ENCODE peak calls at places on chromosome 15, in eight cellular contexts. S is brain microvascular endothelial cell; Y is CD8-positive, alpha-beta T cell; T is AG09309; E is nephron progenitor cell; M is heart left ventricle; D is BJ; I is B cell. N is an unnamed sample.

GRCh38 chr15:72760590-72761260 is 22.8 kb downstream of the ADPGK start:
- DNase-seq in S (no peak), Y (no peak), T (no peak), E (no peak), M (no peak), D (no peak), I (no peak), N (no peak)

GRCh38 chr15:45150481-45150880 is 20.7 kb downstream of the DUOX1 start:
- DNase-seq in S (no peak), Y (no peak), T (no peak), E (no peak), M (no peak), D (no peak), I (no peak), N (no peak)

GRCh38 chr15:32029862-32030781 is at the start of gene CHRNA7:
- DNase-seq in S (peak), Y (no peak), T (no peak), E (peak), M (peak), D (no peak), I (no peak), N (no peak)

GRCh38 chr15:25802285-25802830 is 60.8 kb downstream of the ATP10A start:
- DNase-seq in S (no peak), Y (no peak), T (no peak), E (no peak), M (no peak), D (no peak), I (no peak), N (no peak)

GRCh38 chr15:38111070-38111469 is 141.6 kb upstream of the SPRED1 start:
- DNase-seq in S (no peak), Y (no peak), T (no peak), E (no peak), M (no peak), D (no peak), I (no peak), N (no peak)

GRCh38 chr15:48644827-48645557 is 517 bp downstream of the FBN1 start:
- DNase-seq in S (no peak), Y (no peak), T (no peak), E (peak), M (peak), D (no peak), I (no peak), N (no peak)

GRCh38 chr15:85771781-85772445 is 22.8 kb downstream of the KLHL25 start:
- DNase-seq in S (no peak), Y (no peak), T (peak), E (no peak), M (no peak), D (no peak), I (no peak), N (peak)

GRCh38 chr15:65752151-65752700 is 39.9 kb downstream of the DENND4A start:
- DNase-seq in S (peak), Y (no peak), T (no peak), E (no peak), M (no peak), D (no peak), I (no peak), N (no peak)

GRCh38 chr15:85174521-85174920 is 192.9 kb downstream of the PDE8A start:
- DNase-seq in S (no peak), Y (no peak), T (no peak), E (no peak), M (no peak), D (no peak), I (no peak), N (no peak)

GRCh38 chr15:78540955-78541743 is 905 bp downstream of the PSMA4 start:
- DNase-seq in S (no peak), Y (no peak), T (no peak), E (no peak), M (no peak), D (no peak), I (no peak), N (no peak)

GRCh38 chr15:78035319-78035718 is 42.2 kb downstream of the TBC1D2B start:
- DNase-seq in S (no peak), Y (peak), T (no peak), E (no peak), M (peak), D (no peak), I (no peak), N (no peak)

GRCh38 chr15:42108189-42108588 is 13.8 kb upstream of the PLA2G4D start:
- DNase-seq in S (no peak), Y (no peak), T (no peak), E (no peak), M (no peak), D (no peak), I (no peak), N (no peak)

GRCh38 chr15:77497108-77497737 is 76.5 kb downstream of the HMG20A start:
- DNase-seq in S (peak), Y (no peak), T (peak), E (no peak), M (peak), D (no peak), I (no peak), N (peak)

GRCh38 chr15:39591141-39591895 is 10.4 kb downstream of the THBS1 start:
- DNase-seq in S (no peak), Y (no peak), T (peak), E (no peak), M (no peak), D (peak), I (no peak), N (peak)

GRCh38 chr15:52183562-52184173 is 7.5 kb downstream of the GNB5 start:
- DNase-seq in S (peak), Y (no peak), T (no peak), E (peak), M (no peak), D (no peak), I (no peak), N (no peak)
- TF ChIP-seq CTCF in S (peak), Y (peak), T (peak), E (peak), M (peak), D (peak), I (peak), N (peak)

DNA sequence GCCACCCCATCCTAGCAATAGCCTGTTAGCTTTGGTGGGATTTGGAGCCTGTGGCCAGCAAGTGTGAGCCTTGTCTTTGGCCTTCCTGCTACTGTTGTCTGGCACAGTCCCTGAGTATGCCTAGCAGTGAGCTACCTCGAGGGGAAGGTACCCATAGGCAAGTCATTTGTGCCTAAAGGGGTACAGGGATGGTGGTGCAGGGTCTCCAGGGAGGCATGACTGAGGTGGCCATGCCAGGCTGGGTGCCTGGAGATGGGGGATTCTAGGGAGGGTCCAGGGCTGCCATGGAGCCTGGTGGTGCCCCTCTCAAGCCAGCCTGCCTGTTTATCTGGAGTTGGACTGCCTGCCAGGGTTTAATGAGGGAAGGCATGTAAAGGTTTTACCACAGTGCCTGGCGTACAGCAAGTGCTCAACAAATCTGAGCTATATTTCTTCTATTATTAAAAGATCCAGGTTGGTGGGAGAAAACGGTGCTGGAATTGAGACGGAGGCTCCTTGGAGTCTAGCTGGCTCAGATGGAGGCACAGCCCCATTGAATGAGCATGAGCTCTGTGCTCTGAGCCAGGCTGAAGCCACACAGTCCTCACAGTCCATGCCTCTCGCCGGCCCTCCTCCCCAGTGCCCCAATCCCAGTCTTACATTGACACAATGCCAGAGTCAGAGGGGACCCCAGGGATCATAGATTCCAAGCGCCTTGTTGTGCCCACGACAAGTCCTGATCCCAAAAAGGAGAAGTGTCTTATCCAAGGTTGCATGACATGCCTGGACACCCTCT is 76.2 kb downstream of the CORO2B start:
- DNase-seq in S (no peak), Y (no peak), T (no peak), E (no peak), M (no peak), D (no peak), I (no peak), N (no peak)
- TF ChIP-seq CTCF in S (no peak), Y (no peak), T (no peak), E (no peak), M (no peak), D (no peak), I (no peak), N (no peak)

DNA sequence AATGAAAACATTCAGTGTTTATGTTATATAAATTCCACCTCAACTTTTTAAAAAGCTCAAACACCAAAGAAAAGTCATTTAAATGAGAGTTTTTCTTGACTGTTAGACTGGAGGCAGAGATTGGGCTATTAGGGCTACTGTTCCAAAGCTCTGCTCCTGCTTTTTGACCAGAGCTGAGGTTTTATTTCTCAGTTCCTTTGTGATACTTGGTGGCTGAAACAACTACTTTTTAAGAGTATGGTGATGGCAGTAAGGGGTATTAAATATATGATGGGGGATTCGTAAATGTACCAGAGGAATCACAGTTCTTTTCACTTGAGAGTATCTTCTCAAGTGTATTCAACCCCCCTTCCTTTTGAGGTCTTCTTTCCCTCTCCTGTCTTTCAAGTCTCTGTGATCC is 186.1 kb upstream of the CGNL1 start:
- DNase-seq in S (no peak), Y (no peak), T (no peak), E (no peak), M (no peak), D (no peak), I (no peak), N (no peak)
- TF ChIP-seq CTCF in S (no peak), Y (no peak), T (no peak), E (no peak), M (no peak), D (no peak), I (no peak), N (no peak)

DNA sequence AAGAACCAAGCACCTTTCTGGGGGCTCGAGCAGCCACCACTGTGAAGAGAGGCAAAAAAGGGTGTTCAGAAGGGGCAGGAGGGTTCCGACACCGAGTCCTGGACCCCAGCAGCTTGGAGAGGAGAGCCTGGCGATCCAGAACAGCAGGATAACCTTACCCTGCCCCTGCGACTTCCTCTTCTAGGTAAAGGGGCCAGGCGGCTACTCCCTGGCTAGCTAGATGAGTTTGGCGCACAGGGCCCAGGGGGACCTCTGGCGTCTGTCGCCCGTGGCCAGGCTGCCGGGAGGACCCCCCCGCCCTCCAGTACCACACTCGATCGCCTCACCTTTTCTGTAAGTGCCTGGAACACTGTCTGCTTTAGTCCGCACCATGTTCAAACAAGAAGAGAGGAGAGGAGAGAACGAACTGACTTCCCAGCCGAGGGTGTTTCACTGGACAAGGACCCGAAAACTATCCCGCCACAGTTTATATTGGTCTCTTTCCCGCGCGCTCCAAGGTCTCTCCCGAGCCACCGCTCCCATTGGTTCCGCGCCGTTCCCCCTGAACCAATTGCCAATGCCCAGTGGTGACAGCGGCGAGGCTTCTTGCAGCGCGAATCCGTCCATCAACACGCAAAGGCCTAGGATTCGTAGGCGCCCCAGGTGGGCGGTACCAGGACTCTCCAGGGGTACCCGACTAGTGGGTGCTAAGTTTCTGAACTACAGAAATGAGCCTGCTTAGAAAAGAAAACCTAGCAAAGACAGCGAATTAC is at the start of gene PCLAF:
- DNase-seq in S (peak), Y (peak), T (peak), E (peak), M (peak), D (peak), I (peak), N (peak)
- TF ChIP-seq CTCF in S (no peak), Y (no peak), T (no peak), E (no peak), M (no peak), D (no peak), I (no peak), N (no peak)

DNA sequence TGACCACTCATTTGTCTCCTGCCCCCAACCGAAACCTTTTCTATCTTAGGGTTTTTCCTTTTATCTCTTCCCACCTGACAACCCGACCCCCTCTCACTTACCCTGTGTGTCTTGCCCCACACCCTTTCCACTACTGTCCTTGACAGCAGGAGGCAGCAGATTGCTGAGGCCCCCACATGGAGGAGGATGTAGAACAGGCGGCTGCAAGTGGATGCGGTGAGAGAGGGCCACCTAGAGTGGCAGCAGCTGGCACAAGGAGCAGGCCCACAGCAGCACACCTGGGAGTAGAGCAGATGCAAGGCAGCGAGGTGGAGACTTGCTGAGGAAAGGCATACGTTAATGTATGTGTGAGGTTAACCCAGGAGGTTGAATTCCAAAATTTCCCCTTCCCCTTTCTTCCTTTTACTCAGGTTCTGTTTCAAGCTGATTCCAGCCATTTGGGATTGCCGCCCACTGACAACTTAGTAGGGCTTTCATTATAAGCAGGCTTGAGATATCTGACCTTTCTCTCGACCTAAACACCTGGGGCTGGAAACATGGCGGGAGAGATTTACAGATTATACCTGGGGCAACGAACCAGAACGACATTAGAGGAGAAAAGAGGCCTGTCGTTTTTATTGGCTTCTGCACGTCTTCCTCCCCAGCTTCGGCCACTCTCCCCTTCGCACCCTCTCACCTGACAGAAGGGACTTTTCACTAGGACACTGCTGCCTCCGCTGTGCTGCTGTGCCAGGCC is 643 bp downstream of the SERINC4 start:
- DNase-seq in S (no peak), Y (no peak), T (no peak), E (no peak), M (no peak), D (no peak), I (no peak), N (no peak)
- TF ChIP-seq CTCF in S (no peak), Y (no peak), T (no peak), E (no peak), M (no peak), D (no peak), I (no peak), N (no peak)

DNA sequence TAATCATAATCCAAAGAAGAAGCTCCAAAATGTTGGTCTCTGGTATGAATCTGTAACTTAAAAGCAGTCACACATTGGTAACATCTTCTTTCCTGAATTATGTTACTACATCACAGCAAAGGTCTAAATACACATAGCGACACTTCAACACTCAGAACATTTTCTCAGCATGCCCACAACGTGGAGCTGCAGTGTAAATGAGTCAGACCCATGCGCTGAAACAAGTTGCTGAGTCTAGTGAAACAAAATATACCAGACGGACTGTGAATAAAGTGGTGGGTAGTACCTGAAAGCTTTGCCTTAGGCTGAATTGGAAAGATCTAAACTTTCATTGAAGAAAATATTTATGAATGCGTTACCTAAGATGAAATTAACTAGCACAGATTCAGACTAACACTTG is 33.2 kb upstream of the GOLGA8B start:
- DNase-seq in S (peak), Y (no peak), T (no peak), E (no peak), M (no peak), D (no peak), I (no peak), N (no peak)
- TF ChIP-seq CTCF in S (peak), Y (no peak), T (peak), E (no peak), M (peak), D (peak), I (no peak), N (no peak)

GRCh38 chr15:81166949-81167816 is 29.5 kb upstream of the IL16 start:
- DNase-seq in S (no peak), Y (no peak), T (no peak), E (no peak), M (no peak), D (no peak), I (no peak), N (no peak)

GRCh38 chr15:81171286-81171685 is 25.4 kb upstream of the IL16 start:
- DNase-seq in S (no peak), Y (no peak), T (no peak), E (no peak), M (no peak), D (no peak), I (no peak), N (no peak)

GRCh38 chr15:81165565-81165964 is 31.1 kb upstream of the IL16 start:
- DNase-seq in S (no peak), Y (no peak), T (no peak), E (no peak), M (no peak), D (no peak), I (no peak), N (no peak)

GRCh38 chr15:81170504-81170903 is 26.2 kb upstream of the IL16 start:
- DNase-seq in S (no peak), Y (no peak), T (no peak), E (no peak), M (no peak), D (no peak), I (no peak), N (no peak)

GRCh38 chr15:81168680-81169079 is 28.0 kb upstream of the IL16 start:
- DNase-seq in S (no peak), Y (no peak), T (no peak), E (no peak), M (no peak), D (no peak), I (no peak), N (no peak)
- TF ChIP-seq CTCF in S (no peak), Y (no peak), T (no peak), E (no peak), M (no peak), D (no peak), I (no peak), N (no peak)

DNA sequence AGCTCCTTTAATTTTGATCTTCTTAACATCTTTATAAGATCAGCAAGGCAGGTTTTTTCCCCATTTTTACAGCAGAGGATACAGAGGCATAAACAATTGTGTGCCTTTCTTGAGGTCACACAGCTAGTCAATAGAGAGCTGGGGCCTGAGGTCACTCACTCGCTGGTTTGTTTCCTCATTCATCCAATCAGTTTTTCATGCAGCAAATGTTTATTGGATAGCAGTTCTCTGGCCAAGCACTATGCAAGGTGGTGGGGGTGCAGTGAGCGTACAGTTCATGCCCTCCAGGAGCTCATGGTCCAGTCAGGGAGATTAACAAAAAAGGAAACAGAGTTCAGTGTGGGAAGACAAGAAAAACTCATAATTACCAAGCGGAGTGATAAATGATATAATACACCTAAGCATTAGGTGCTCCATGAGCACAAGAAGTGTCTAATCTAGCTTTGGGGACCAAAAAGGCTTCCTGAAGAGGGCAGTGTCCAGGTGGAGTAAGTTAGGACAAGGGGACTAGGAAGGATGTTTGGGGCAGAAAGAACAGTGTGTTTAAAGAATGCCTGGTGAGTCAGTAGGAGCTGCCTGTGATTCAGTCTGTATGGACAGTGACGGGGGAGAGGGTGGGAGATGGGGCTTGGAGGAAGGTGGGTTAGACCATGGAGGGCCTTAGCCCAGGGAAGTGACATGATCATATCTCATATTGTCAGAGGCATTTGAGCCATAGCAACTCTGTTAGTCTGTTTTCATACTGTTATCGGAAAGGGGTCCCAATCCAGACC is 29.3 kb downstream of the MAP2K5 start:
- DNase-seq in S (no peak), Y (no peak), T (no peak), E (no peak), M (no peak), D (no peak), I (no peak), N (no peak)
- TF ChIP-seq CTCF in S (peak), Y (no peak), T (no peak), E (no peak), M (no peak), D (no peak), I (no peak), N (no peak)

N was measured in AG09319.